ENCODE peak calls at places on chromosomes 6 and 20, in four cellular contexts. M is psoas muscle, N is uterus, T is HL-60. C is an unnamed sample.

GRCh38 chr20:51631011-51631950 is 88.8 kb upstream of the NFATC2 start:
- DNase-seq in M (peak), N (peak), T (peak), C (no peak)

GRCh38 chr6:109091314-109092009 is 3.2 kb downstream of the SESN1 start:
- DNase-seq in M (peak), N (no peak), T (no peak), C (no peak)

GRCh38 chr6:169959129-169960002 is 207.9 kb downstream of the ERMARD start:
- DNase-seq in M (no peak), N (peak), T (no peak), C (no peak)

GRCh38 chr6:168197636-168198301 is 118.8 kb upstream of the FRMD1 start:
- DNase-seq in M (no peak), N (peak), T (no peak), C (no peak)

GRCh38 chr20:37935435-37935834 is 32.5 kb downstream of the VSTM2L start:
- DNase-seq in M (no peak), N (no peak), T (peak), C (no peak)

GRCh38 chr6:87698618-87699017 is 3.4 kb downstream of the AKIRIN2 start:
- DNase-seq in M (no peak), N (no peak), T (no peak), C (no peak)

GRCh38 chr20:39282619-39283092 is 320.5 kb downstream of the DHX35 start:
- DNase-seq in M (no peak), N (no peak), T (no peak), C (no peak)

GRCh38 chr6:16284472-16284871 is 46.1 kb downstream of the GMPR start:
- DNase-seq in M (no peak), N (no peak), T (no peak), C (no peak)

GRCh38 chr6:1856381-1856780 is 246.7 kb downstream of the FOXC1 start:
- DNase-seq in M (no peak), N (peak), T (no peak), C (no peak)

GRCh38 chr6:116408476-116408875 is 37.7 kb downstream of the DSE start:
- DNase-seq in M (no peak), N (no peak), T (no peak), C (no peak)

GRCh38 chr20:40633123-40633850 is 55.7 kb downstream of the MAFB start:
- DNase-seq in M (no peak), N (no peak), T (no peak), C (no peak)

GRCh38 chr6:26205625-26206574 is 118.7 kb downstream of the HFE start:
- DNase-seq in M (no peak), N (no peak), T (peak), C (no peak)

GRCh38 chr20:59789641-59790040 is 143.8 kb downstream of the SYCP2 start:
- DNase-seq in M (no peak), N (no peak), T (no peak), C (no peak)

GRCh38 chr6:158793432-158793831 is 25.7 kb downstream of the EZR start:
- DNase-seq in M (no peak), N (no peak), T (no peak), C (no peak)

GRCh38 chr6:34056301-34056700 is 89.6 kb downstream of the GRM4 start:
- DNase-seq in M (peak), N (peak), T (no peak), C (no peak)

GRCh38 chr20:5181955-5182354 is 55.1 kb downstream of the CDS2 start:
- DNase-seq in M (no peak), N (no peak), T (no peak), C (no peak)

GRCh38 chr6:74870403-74870802 is 335.4 kb downstream of the COL12A1 start:
- DNase-seq in M (no peak), N (no peak), T (no peak), C (no peak)

GRCh38 chr20:8012724-8013123 is 6.8 kb downstream of the TMX4 start:
- DNase-seq in M (no peak), N (no peak), T (no peak), C (no peak)

GRCh38 chr6:96837138-96837971 is at the start of gene GPR63:
- DNase-seq in M (peak), N (peak), T (peak), C (peak)

GRCh38 chr20:46799781-46800180 is 90.3 kb downstream of the SLC2A10 start:
- DNase-seq in M (no peak), N (no peak), T (no peak), C (no peak)

GRCh38 chr6:52754443-52754842 is 8.8 kb downstream of the GSTA2 start:
- DNase-seq in M (no peak), N (no peak), T (no peak), C (no peak)

DNA sequence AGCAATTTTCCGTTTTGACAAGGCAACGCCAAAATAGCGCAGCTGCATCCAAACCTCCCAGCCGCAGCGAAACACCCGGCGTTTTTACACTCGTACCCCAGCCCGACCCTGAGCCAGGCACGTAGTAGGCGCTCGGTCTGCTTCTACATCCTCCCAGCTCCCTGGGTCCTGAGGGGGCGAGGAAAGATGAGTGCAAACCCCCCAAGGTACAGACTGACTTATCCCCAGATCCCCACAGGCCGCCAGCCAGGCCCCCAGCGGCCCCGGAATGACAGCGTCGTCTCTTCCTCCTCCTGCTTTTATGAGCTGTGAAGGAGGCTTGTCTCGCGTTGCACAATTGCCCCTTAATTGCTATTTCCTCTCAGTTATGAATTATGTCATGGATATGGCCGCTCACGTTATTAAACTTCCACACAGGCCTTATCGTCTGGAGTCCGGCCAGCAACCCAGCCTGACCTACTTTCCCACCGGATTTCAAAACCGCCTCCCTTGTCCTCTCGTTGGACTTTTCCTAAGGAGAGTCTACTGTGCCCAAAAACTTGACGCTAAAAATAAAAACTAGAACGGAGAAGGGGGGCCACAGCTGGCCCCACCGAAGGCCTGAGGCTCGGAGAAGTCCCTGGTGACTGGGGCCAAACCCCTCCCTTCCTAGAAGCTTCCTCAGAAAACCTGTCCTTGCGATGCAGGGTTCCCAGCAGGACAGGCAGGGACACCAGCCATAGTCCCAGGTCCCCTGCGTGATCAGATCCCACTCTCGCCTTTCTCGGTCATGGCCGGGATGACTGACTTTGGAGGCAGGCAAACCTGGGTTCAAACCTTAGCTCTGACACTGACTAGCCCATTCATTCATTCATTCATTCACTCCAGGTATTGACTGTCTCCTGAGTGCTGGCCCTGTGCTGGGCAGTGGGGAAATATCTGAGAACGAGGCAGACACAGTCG is 130.9 kb upstream of the PTPN1 start:
- DNase-seq in M (peak), N (peak), T (peak), C (no peak)
- H3K27ac ChIP-seq in M (peak), N (peak), T (peak), C (peak)

GRCh38 chr6:156994215-156995076 is 217.3 kb downstream of the ARID1B start:
- DNase-seq in M (peak), N (no peak), T (no peak), C (no peak)
- H3K27ac ChIP-seq in M (peak), N (no peak), T (no peak), C (no peak)

GRCh38 chr20:57667924-57668782 is 41.7 kb downstream of the PMEPA1 start:
- DNase-seq in M (no peak), N (no peak), T (no peak), C (no peak)

GRCh38 chr20:57666834-57667157 is 43.0 kb downstream of the PMEPA1 start:
- DNase-seq in M (peak), N (no peak), T (no peak), C (no peak)

GRCh38 chr20:57665589-57665971 is 44.2 kb downstream of the PMEPA1 start:
- DNase-seq in M (no peak), N (no peak), T (no peak), C (no peak)

GRCh38 chr20:57666106-57666833 is 43.5 kb downstream of the PMEPA1 start:
- DNase-seq in M (no peak), N (no peak), T (no peak), C (no peak)

DNA sequence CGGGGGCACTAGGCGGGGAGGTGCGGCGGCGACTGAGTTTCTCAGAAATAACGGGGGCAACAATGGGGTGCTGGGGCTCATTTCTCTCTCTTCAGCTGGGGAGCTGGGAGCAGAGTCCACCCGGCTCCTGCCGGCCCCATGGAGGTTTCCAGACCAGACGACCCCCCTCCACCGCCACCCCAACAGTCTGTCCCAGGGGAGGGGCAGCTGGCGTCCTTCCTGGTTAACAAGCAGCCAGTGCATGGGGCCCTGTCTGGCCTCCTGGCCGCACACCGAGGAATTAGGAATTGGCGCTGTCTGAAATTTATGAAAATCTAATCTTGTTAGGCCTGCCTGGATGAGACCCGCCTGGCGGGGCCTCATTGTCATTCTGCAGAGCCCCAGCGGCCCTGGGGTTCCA is 42.4 kb downstream of the PMEPA1 start:
- DNase-seq in M (no peak), N (no peak), T (no peak), C (no peak)
- H3K27ac ChIP-seq in M (no peak), N (peak), T (no peak), C (no peak)

GRCh38 chr6:121653624-121654008 is 218.2 kb downstream of the GJA1 start:
- DNase-seq in M (peak), N (peak), T (no peak), C (no peak)
- H3K27ac ChIP-seq in M (peak), N (peak), T (no peak), C (no peak)

GRCh38 chr6:37019065-37019450 is 13.6 kb downstream of the FGD2 start:
- DNase-seq in M (no peak), N (no peak), T (no peak), C (no peak)
- H3K27ac ChIP-seq in M (no peak), N (no peak), T (no peak), C (no peak)

DNA sequence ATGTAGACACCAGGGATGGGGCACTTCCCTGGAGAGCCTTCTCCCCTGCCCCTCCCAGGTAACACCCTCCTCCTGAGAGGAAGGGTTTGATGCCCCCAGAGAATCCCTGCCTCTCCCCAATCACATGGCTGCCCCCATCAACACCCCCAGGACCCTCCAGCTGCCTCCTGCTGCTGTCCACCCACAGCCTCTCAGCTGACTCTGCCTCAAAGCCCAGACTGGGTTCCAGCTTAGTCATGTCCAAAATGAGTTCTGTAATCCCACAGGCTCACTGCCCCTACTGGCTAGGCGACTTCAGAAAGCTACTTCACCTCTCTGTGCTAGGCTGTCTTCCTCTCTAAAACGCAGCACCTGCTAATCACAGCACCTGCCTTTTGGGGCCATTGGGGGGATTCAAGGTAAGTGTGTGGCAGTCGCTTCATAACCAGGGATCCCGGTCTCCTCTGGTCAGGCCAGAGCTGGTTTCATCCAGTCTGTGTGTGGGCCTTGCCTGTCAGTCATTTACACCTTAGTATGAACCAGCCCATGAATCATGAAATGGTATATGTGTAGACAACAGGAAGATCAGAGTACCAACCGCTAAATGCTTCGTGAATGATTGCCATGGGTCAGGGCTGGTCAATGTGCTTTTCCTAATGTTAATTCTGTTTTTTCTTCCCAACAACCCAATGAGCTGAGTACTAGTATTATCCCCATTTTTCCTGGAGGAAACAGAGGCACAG is 40.4 kb downstream of the TFEB start:
- DNase-seq in M (no peak), N (no peak), T (no peak), C (no peak)
- H3K27ac ChIP-seq in M (no peak), N (no peak), T (no peak), C (peak)